ENCODE peak calls at places on chromosomes 1 and 21, in eight cellular contexts. I is SK-MEL-5; H is cardiac muscle cell; G is GDM1; U is activated CD8-positive, alpha-beta memory T cell treated with anti-CD3 and anti-CD28 coated beads for 4 hours; S is activated naive CD4-positive, alpha-beta T cell treated with anti-CD3 and anti-CD28 coated beads, Interleukin-2, amount 50 U/mL, for 16 hours; Q is progenitor cell of endocrine pancreas; C is mucosa of descending colon. Z is an unnamed sample.

GRCh38 chr1:156599811-156600210 is 1.5 kb downstream of the GPATCH4 start:
- DNase-seq in I (no peak), H (no peak), Q (no peak), G (peak), C (no peak), S (no peak), U (no peak), Z (no peak)

GRCh38 chr1:41696381-41696780 is 211.9 kb upstream of the EDN2 start:
- DNase-seq in I (no peak), U (no peak), H (no peak), G (no peak), Q (no peak), S (no peak), C (no peak), Z (no peak)

GRCh38 chr21:15761508-15762100 is 31.8 kb downstream of the USP25 start:
- DNase-seq in Q (no peak), C (peak), H (no peak), S (no peak), I (no peak), G (no peak), U (no peak), Z (no peak)

GRCh38 chr1:67285780-67286488 is 21.7 kb upstream of the IL12RB2 start:
- DNase-seq in I (no peak), S (no peak), Q (no peak), U (no peak), C (no peak), G (no peak), H (no peak), Z (no peak)

GRCh38 chr1:150366416-150367296 is 2.7 kb downstream of the RPRD2 start:
- DNase-seq in S (no peak), H (peak), I (peak), G (no peak), Q (no peak), U (no peak), C (no peak), Z (no peak)

GRCh38 chr1:57421366-57421765 is 2.5 kb downstream of the DAB1 start:
- DNase-seq in H (peak), I (no peak), U (no peak), G (no peak), C (no peak), Q (no peak), S (no peak), Z (no peak)

GRCh38 chr1:219990782-219991510 is 55.4 kb downstream of the EPRS1 start:
- DNase-seq in S (no peak), H (peak), I (peak), G (no peak), U (no peak), Q (no peak), C (no peak), Z (peak)

GRCh38 chr1:9302745-9303524 is 10.2 kb downstream of the SPSB1 start:
- DNase-seq in Q (no peak), G (no peak), S (no peak), H (peak), I (peak), C (no peak), U (no peak), Z (peak)

Z was measured in hepatic stellate cell.